ENCODE peak calls at places on chromosomes 1 and 21, in ten cellular contexts. G is HCT116, E is PC-3, L is OCI-LY7, B is PC-9, V is hepatocyte, N is GM23248, J is Karpas-422, X is GM23338, U is SK-N-SH. Z is an unnamed sample.
A peak's percentile ranks its signal among the peaks of the same experiment; 100 is the strongest.

GRCh38 chr1:228075801-228076271 is 6.7 kb upstream of the ARF1 start:
- DNase-seq in G (no peak), E (no peak), L (no peak), B (no peak), V (no peak), N (no peak), J (no peak), X (no peak), U (no peak), Z (no peak)

GRCh38 chr1:14924012-14924452 is 229.5 kb upstream of the TMEM51 start:
- DNase-seq in G (peak; percentile 6), E (peak; percentile 31), L (peak; percentile 60), B (no peak), V (peak; percentile 89), N (peak; percentile 92), J (no peak), X (peak; percentile 64), U (peak; percentile 95), Z (peak; percentile 79)

GRCh38 chr1:15848143-15848928 is 829 bp downstream of the SPEN start:
- DNase-seq in G (no peak), E (no peak), L (peak; percentile 68), B (no peak), V (peak; percentile 58), N (peak; percentile 78), J (peak; percentile 80), X (peak; percentile 65), U (peak; percentile 42), Z (peak; percentile 44)

GRCh38 chr1:3564921-3565831 is 46.1 kb downstream of the MEGF6 start:
- DNase-seq in G (no peak), E (peak; percentile 44), L (peak; percentile 43), B (no peak), V (peak; percentile 60), N (peak; percentile 49), J (peak; percentile 81), X (peak; percentile 77), U (peak; percentile 93), Z (peak; percentile 21)

GRCh38 chr1:152029144-152029936 is 7.5 kb downstream of the S100A11 start:
- DNase-seq in G (no peak), E (no peak), L (peak; percentile 15), B (peak; percentile 77), V (no peak), N (peak; percentile 68), J (no peak), X (no peak), U (no peak), Z (no peak)

GRCh38 chr1:24893431-24893830 is 36.6 kb downstream of the RUNX3 start:
- DNase-seq in G (no peak), E (no peak), L (no peak), B (no peak), V (peak; percentile 8), N (no peak), J (no peak), X (no peak), U (no peak), Z (no peak)

GRCh38 chr1:223738465-223739365 is 26.4 kb downstream of the CAPN2 start:
- DNase-seq in G (no peak), E (no peak), L (no peak), B (peak; percentile 73), V (peak; percentile 80), N (no peak), J (no peak), X (no peak), U (no peak), Z (no peak)

GRCh38 chr1:212030936-212031528 is 4.3 kb downstream of the INTS7 start:
- DNase-seq in G (peak; percentile 51), E (peak; percentile 88), L (no peak), B (peak; percentile 71), V (peak; percentile 51), N (peak; percentile 90), J (no peak), X (no peak), U (no peak), Z (no peak)

GRCh38 chr1:45211061-45211460 is 4.7 kb upstream of the ZSWIM5 start:
- DNase-seq in G (no peak), E (no peak), L (no peak), B (no peak), V (no peak), N (no peak), J (no peak), X (no peak), U (no peak), Z (no peak)

GRCh38 chr1:16391408-16391807 is 24.4 kb downstream of the SZRD1 start:
- DNase-seq in G (no peak), E (no peak), L (no peak), B (no peak), V (no peak), N (no peak), J (no peak), X (no peak), U (no peak), Z (no peak)

GRCh38 chr21:42845296-42845965 is 33.9 kb downstream of the WDR4 start:
- DNase-seq in G (no peak), E (no peak), L (no peak), B (no peak), V (no peak), N (no peak), J (no peak), X (no peak), U (peak; percentile 5), Z (no peak)

GRCh38 chr1:19733615-19734014 is 66.1 kb downstream of the TMCO4 start:
- DNase-seq in G (no peak), E (no peak), L (no peak), B (no peak), V (no peak), N (no peak), J (no peak), X (no peak), U (no peak), Z (no peak)

GRCh38 chr1:24903011-24903461 is 27.0 kb downstream of the RUNX3 start:
- DNase-seq in G (no peak), E (no peak), L (no peak), B (no peak), V (no peak), N (no peak), J (no peak), X (no peak), U (no peak), Z (no peak)

GRCh38 chr1:41868241-41868953 is 50.3 kb downstream of the HIVEP3 start:
- DNase-seq in G (no peak), E (peak; percentile 18), L (peak; percentile 34), B (no peak), V (no peak), N (no peak), J (peak; percentile 72), X (no peak), U (no peak), Z (peak; percentile 89)

GRCh38 chr1:33641099-33641830 is 168.8 kb downstream of the ZSCAN20 start:
- DNase-seq in G (peak; percentile 32), E (peak; percentile 49), L (peak; percentile 14), B (no peak), V (peak; percentile 45), N (peak; percentile 81), J (peak; percentile 76), X (peak; percentile 62), U (no peak), Z (no peak)

GRCh38 chr1:51210055-51210454 is 26.0 kb upstream of the RNF11 start:
- DNase-seq in G (no peak), E (no peak), L (no peak), B (no peak), V (no peak), N (no peak), J (no peak), X (no peak), U (no peak), Z (no peak)

GRCh38 chr1:235327559-235328270 is at the start of gene ARID4B:
- DNase-seq in G (no peak), E (no peak), L (no peak), B (peak; percentile 44), V (no peak), N (peak; percentile 76), J (no peak), X (no peak), U (peak; percentile 95), Z (no peak)

GRCh38 chr1:29583727-29584126 is 347.4 kb downstream of the PTPRU start:
- DNase-seq in G (no peak), E (no peak), L (no peak), B (no peak), V (no peak), N (no peak), J (no peak), X (no peak), U (no peak), Z (no peak)

DNA sequence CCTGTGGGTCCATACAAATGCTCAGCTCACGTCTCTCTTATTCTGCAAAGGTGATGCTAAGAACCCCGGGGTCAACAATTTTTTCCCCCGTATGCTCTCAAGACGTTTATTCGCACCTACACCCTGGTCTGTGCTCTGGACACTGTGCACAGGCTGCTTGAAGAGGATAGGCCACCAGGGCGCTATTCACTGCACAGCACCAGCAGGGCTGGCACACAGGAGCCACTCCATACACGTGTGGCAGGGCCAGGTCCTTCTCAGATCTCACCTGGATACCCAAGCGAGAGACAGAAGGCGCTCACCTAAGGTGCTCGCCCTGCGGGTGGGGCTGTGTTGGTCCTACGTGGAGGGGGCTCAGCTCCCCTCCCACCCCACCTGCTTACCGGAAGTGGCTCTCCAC is 16.7 kb downstream of the TMEM63A start:
- DNase-seq in G (no peak), E (no peak), L (no peak), B (no peak), V (no peak), N (no peak), J (no peak), X (no peak), U (no peak), Z (no peak)
- H3K9me2 ChIP-seq in G (no peaks in the 10 kb centered on the region), E (no peaks in the 10 kb centered on the region), L (no peaks in the 10 kb centered on the region), B (no peaks in the 10 kb centered on the region), V (no peaks in the 10 kb centered on the region), N (no peaks in the 10 kb centered on the region), J (no peaks in the 10 kb centered on the region), X (no peaks in the 10 kb centered on the region), U (no peaks in the 10 kb centered on the region), Z (no peaks in the 10 kb centered on the region)

DNA sequence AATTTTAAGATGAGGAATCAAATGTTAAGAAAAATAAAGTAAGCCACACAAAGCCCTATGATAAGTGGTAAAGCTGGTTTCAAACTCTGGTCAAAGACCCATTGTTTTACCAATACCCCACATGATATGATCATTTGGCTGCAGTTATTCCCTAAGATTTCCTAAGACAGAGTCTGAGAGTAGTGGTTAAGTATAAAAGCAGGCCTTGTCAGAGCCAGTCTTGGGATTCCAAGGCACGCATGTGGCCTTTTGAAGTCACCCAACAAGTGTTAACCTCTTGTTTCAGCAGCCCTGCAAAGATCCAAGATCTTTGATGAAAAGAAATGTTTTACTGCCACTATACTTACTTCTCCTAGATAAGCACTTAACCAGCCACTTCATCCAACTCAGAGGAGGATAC is 159.2 kb downstream of the SIPA1L2 start:
- DNase-seq in G (no peak), E (no peak), L (no peak), B (no peak), V (no peak), N (no peak), J (no peak), X (no peak), U (no peak), Z (no peak)
- H3K36me3 ChIP-seq in G (no peaks in the 10 kb centered on the region), E (no peaks in the 10 kb centered on the region), L (no peaks in the 10 kb centered on the region), B (no peaks in the 10 kb centered on the region), V (no peaks in the 10 kb centered on the region), N (no peaks in the 10 kb centered on the region), J (no peaks in the 10 kb centered on the region), X (no peaks in the 10 kb centered on the region), U (no peaks in the 10 kb centered on the region), Z (no peaks in the 10 kb centered on the region)

GRCh38 chr1:111484391-111484790 is 10.6 kb downstream of the C1orf162 start:
- DNase-seq in G (no peak), E (no peak), L (no peak), B (peak; percentile 31), V (no peak), N (no peak), J (no peak), X (no peak), U (no peak), Z (no peak)
- H3K9me2 ChIP-seq in G (no peaks in the 10 kb centered on the region), E (no peaks in the 10 kb centered on the region), L (no peaks in the 10 kb centered on the region), B (no peaks in the 10 kb centered on the region), V (no peaks in the 10 kb centered on the region), N (no peaks in the 10 kb centered on the region), J (no peaks in the 10 kb centered on the region), X (no peaks in the 10 kb centered on the region), U (no peaks in the 10 kb centered on the region), Z (no peaks in the 10 kb centered on the region)

GRCh38 chr1:28037946-28038345 is 50.5 kb downstream of the EYA3 start:
- DNase-seq in G (no peak), E (peak; percentile 46), L (no peak), B (peak; percentile 70), V (peak; percentile 5), N (no peak), J (no peak), X (no peak), U (no peak), Z (no peak)
- H3K36me3 ChIP-seq in G (peaks cover 7% of the 10 kb centered on the region), E (peaks cover 6% of the 10 kb centered on the region), L (peaks cover 83% of the 10 kb centered on the region), B (no peaks in the 10 kb centered on the region), V (no peaks in the 10 kb centered on the region), N (no peaks in the 10 kb centered on the region), J (peaks cover 16% of the 10 kb centered on the region), X (peaks cover 8% of the 10 kb centered on the region), U (peaks cover 44% of the 10 kb centered on the region), Z (no peaks in the 10 kb centered on the region)